ENCODE peak calls at places on chromosome 17, in six cellular contexts. One of them, this sample, is unnamed. For H3K27me3, the result is how much of the 10 kb centered on the place peaks cover.

GRCh38 chr17:12958786-12959185 is 59.0 kb downstream of the ELAC2 start:
- DNase-seq in SK-N-SH: no peak
- DNase-seq in HCT116: no peak
- DNase-seq in GM12878: no peak
- DNase-seq in neuronal stem cell: no peak
- DNase-seq in fibroblast of lung: peak
- DNase-seq in this sample: no peak

GRCh38 chr17:45288825-45289224 is 26.9 kb upstream of the SPATA32 start:
- DNase-seq in SK-N-SH: no peak
- DNase-seq in fibroblast of lung: peak
- DNase-seq in GM12878: no peak
- DNase-seq in neuronal stem cell: no peak
- DNase-seq in HCT116: no peak
- DNase-seq in this sample: no peak

GRCh38 chr17:17416007-17416399 is 60.8 kb upstream of the MED9 start:
- DNase-seq in SK-N-SH: peak
- DNase-seq in fibroblast of lung: peak
- DNase-seq in neuronal stem cell: peak
- DNase-seq in GM12878: peak
- DNase-seq in HCT116: peak
- DNase-seq in this sample: no peak

GRCh38 chr17:39937462-39937861 is 9.9 kb downstream of the LRRC3C start:
- DNase-seq in GM12878: no peak
- DNase-seq in fibroblast of lung: no peak
- DNase-seq in HCT116: no peak
- DNase-seq in neuronal stem cell: no peak
- DNase-seq in SK-N-SH: no peak
- DNase-seq in this sample: no peak

GRCh38 chr17:76065754-76066153 is 6.6 kb downstream of the SRP68 start:
- DNase-seq in SK-N-SH: no peak
- DNase-seq in neuronal stem cell: no peak
- DNase-seq in GM12878: no peak
- DNase-seq in fibroblast of lung: no peak
- DNase-seq in HCT116: no peak
- DNase-seq in this sample: no peak

GRCh38 chr17:76547183-76547641 is 7.4 kb downstream of the PRCD start:
- DNase-seq in GM12878: no peak
- DNase-seq in SK-N-SH: peak
- DNase-seq in fibroblast of lung: peak
- DNase-seq in neuronal stem cell: peak
- DNase-seq in HCT116: no peak
- DNase-seq in this sample: no peak

GRCh38 chr17:67575325-67575724 is 142.4 kb upstream of the NOL11 start:
- DNase-seq in SK-N-SH: no peak
- DNase-seq in fibroblast of lung: no peak
- DNase-seq in neuronal stem cell: no peak
- DNase-seq in GM12878: peak
- DNase-seq in HCT116: no peak
- DNase-seq in this sample: no peak

GRCh38 chr17:16353702-16354174 is 469 bp upstream of the CENPV start:
- DNase-seq in HCT116: no peak
- DNase-seq in SK-N-SH: no peak
- DNase-seq in fibroblast of lung: no peak
- DNase-seq in neuronal stem cell: no peak
- DNase-seq in GM12878: no peak
- DNase-seq in this sample: no peak

GRCh38 chr17:29179232-29180036 is 764 bp downstream of the MYO18A start:
- DNase-seq in neuronal stem cell: peak
- DNase-seq in fibroblast of lung: no peak
- DNase-seq in HCT116: no peak
- DNase-seq in SK-N-SH: peak
- DNase-seq in GM12878: no peak
- DNase-seq in this sample: peak

GRCh38 chr17:41797377-41797776 is 10.9 kb upstream of the JUP start:
- DNase-seq in SK-N-SH: no peak
- DNase-seq in neuronal stem cell: no peak
- DNase-seq in HCT116: no peak
- DNase-seq in fibroblast of lung: no peak
- DNase-seq in GM12878: no peak
- DNase-seq in this sample: no peak

GRCh38 chr17:17179371-17179827 is 26.7 kb downstream of the PLD6 start:
- DNase-seq in HCT116: no peak
- DNase-seq in fibroblast of lung: peak
- DNase-seq in GM12878: peak
- DNase-seq in neuronal stem cell: no peak
- DNase-seq in SK-N-SH: no peak
- DNase-seq in this sample: no peak

GRCh38 chr17:19244357-19244756 is 7.2 kb downstream of the EPN2 start:
- DNase-seq in fibroblast of lung: no peak
- DNase-seq in neuronal stem cell: no peak
- DNase-seq in GM12878: no peak
- DNase-seq in SK-N-SH: no peak
- DNase-seq in HCT116: no peak
- DNase-seq in this sample: no peak

GRCh38 chr17:45428050-45428953 is 4.4 kb downstream of the ARHGAP27 start:
- DNase-seq in fibroblast of lung: peak
- DNase-seq in GM12878: no peak
- DNase-seq in neuronal stem cell: no peak
- DNase-seq in SK-N-SH: peak
- DNase-seq in HCT116: peak
- DNase-seq in this sample: no peak

GRCh38 chr17:37110012-37110701 is 161.4 kb downstream of the AATF start:
- DNase-seq in SK-N-SH: peak
- DNase-seq in GM12878: no peak
- DNase-seq in HCT116: no peak
- DNase-seq in fibroblast of lung: no peak
- DNase-seq in neuronal stem cell: no peak
- DNase-seq in this sample: no peak

GRCh38 chr17:61335105-61335844 is 64.4 kb upstream of the TBX2 start:
- DNase-seq in GM12878: no peak
- DNase-seq in HCT116: no peak
- DNase-seq in neuronal stem cell: no peak
- DNase-seq in SK-N-SH: no peak
- DNase-seq in fibroblast of lung: peak
- DNase-seq in this sample: no peak

GRCh38 chr17:77445908-77446535 is 305.3 kb downstream of the SEC14L1 start:
- DNase-seq in fibroblast of lung: peak
- DNase-seq in SK-N-SH: no peak
- DNase-seq in GM12878: no peak
- DNase-seq in HCT116: no peak
- DNase-seq in neuronal stem cell: no peak
- DNase-seq in this sample: no peak

GRCh38 chr17:43832168-43832975 is 574 bp downstream of the MPP3 start:
- DNase-seq in neuronal stem cell: no peak
- DNase-seq in SK-N-SH: peak
- DNase-seq in fibroblast of lung: peak
- DNase-seq in HCT116: no peak
- DNase-seq in GM12878: no peak
- DNase-seq in this sample: no peak

GRCh38 chr17:75468311-75468754 is 11.9 kb downstream of the TMEM94 start:
- DNase-seq in GM12878: no peak
- DNase-seq in HCT116: no peak
- DNase-seq in SK-N-SH: no peak
- DNase-seq in neuronal stem cell: no peak
- DNase-seq in fibroblast of lung: peak
- DNase-seq in this sample: no peak

GRCh38 chr17:29590979-29591736 is 1.7 kb upstream of the GIT1 start:
- DNase-seq in SK-N-SH: peak
- DNase-seq in fibroblast of lung: peak
- DNase-seq in neuronal stem cell: no peak
- DNase-seq in GM12878: no peak
- DNase-seq in HCT116: peak
- DNase-seq in this sample: no peak

GRCh38 chr17:43917348-43918025 is 10.2 kb upstream of the MPP2 start:
- DNase-seq in neuronal stem cell: no peak
- DNase-seq in GM12878: no peak
- DNase-seq in HCT116: no peak
- DNase-seq in SK-N-SH: no peak
- DNase-seq in fibroblast of lung: peak
- DNase-seq in this sample: no peak

GRCh38 chr17:44598932-44599297 is 41.6 kb downstream of the FZD2 start:
- DNase-seq in neuronal stem cell: no peak
- DNase-seq in HCT116: no peak
- DNase-seq in fibroblast of lung: no peak
- DNase-seq in GM12878: no peak
- DNase-seq in SK-N-SH: no peak
- DNase-seq in this sample: no peak

GRCh38 chr17:13598353-13599167 is 3.2 kb downstream of the HS3ST3A1 start:
- DNase-seq in SK-N-SH: no peak
- DNase-seq in GM12878: no peak
- DNase-seq in HCT116: no peak
- DNase-seq in neuronal stem cell: no peak
- DNase-seq in fibroblast of lung: no peak
- DNase-seq in this sample: no peak

GRCh38 chr17:75636381-75637142 is 3.3 kb downstream of the SMIM5 start:
- DNase-seq in fibroblast of lung: no peak
- DNase-seq in HCT116: no peak
- DNase-seq in neuronal stem cell: no peak
- DNase-seq in GM12878: no peak
- DNase-seq in SK-N-SH: no peak
- DNase-seq in this sample: no peak

GRCh38 chr17:27296427-27296979 is 2.6 kb downstream of the WSB1 start:
- DNase-seq in SK-N-SH: no peak
- DNase-seq in HCT116: no peak
- DNase-seq in fibroblast of lung: peak
- DNase-seq in neuronal stem cell: no peak
- DNase-seq in GM12878: no peak
- DNase-seq in this sample: no peak

GRCh38 chr17:3867106-3867505 is 21.1 kb upstream of the NCBP3 start:
- DNase-seq in fibroblast of lung: no peak
- DNase-seq in GM12878: no peak
- DNase-seq in neuronal stem cell: no peak
- DNase-seq in SK-N-SH: no peak
- DNase-seq in HCT116: no peak
- DNase-seq in this sample: no peak

GRCh38 chr17:19021622-19022083 is 17.1 kb upstream of the FAM83G start:
- DNase-seq in fibroblast of lung: no peak
- DNase-seq in SK-N-SH: no peak
- DNase-seq in HCT116: no peak
- DNase-seq in GM12878: no peak
- DNase-seq in neuronal stem cell: no peak
- DNase-seq in this sample: no peak

GRCh38 chr17:975321-975982 is 4.1 kb downstream of the NXN start:
- DNase-seq in HCT116: no peak
- DNase-seq in SK-N-SH: peak
- DNase-seq in fibroblast of lung: peak
- DNase-seq in GM12878: no peak
- DNase-seq in neuronal stem cell: no peak
- DNase-seq in this sample: no peak
- H2AFZ ChIP-seq in HCT116: no peak
- H2AFZ ChIP-seq in SK-N-SH: no peak
- H2AFZ ChIP-seq in fibroblast of lung: no peak
- H2AFZ ChIP-seq in GM12878: no peak
- H2AFZ ChIP-seq in neuronal stem cell: no peak
- H2AFZ ChIP-seq in this sample: no peak

GRCh38 chr17:49973271-49973615 is 4.3 kb downstream of the DLX4 start:
- DNase-seq in GM12878: no peak
- DNase-seq in fibroblast of lung: no peak
- DNase-seq in SK-N-SH: no peak
- DNase-seq in neuronal stem cell: no peak
- DNase-seq in HCT116: no peak
- DNase-seq in this sample: no peak

GRCh38 chr17:49970498-49970897 is 1.5 kb downstream of the DLX4 start:
- DNase-seq in SK-N-SH: no peak
- DNase-seq in fibroblast of lung: no peak
- DNase-seq in GM12878: no peak
- DNase-seq in HCT116: no peak
- DNase-seq in neuronal stem cell: no peak
- DNase-seq in this sample: no peak

GRCh38 chr17:49971199-49971847 is 2.3 kb downstream of the DLX4 start:
- DNase-seq in GM12878: no peak
- DNase-seq in neuronal stem cell: no peak
- DNase-seq in SK-N-SH: no peak
- DNase-seq in fibroblast of lung: no peak
- DNase-seq in HCT116: no peak
- DNase-seq in this sample: no peak

GRCh38 chr17:49971848-49972485 is 3.0 kb downstream of the DLX4 start:
- DNase-seq in neuronal stem cell: no peak
- DNase-seq in SK-N-SH: peak
- DNase-seq in GM12878: no peak
- DNase-seq in fibroblast of lung: no peak
- DNase-seq in HCT116: no peak
- DNase-seq in this sample: no peak

GRCh38 chr17:49972486-49973270 is 3.7 kb downstream of the DLX4 start:
- DNase-seq in fibroblast of lung: no peak
- DNase-seq in neuronal stem cell: no peak
- DNase-seq in GM12878: no peak
- DNase-seq in HCT116: no peak
- DNase-seq in SK-N-SH: no peak
- DNase-seq in this sample: no peak
- H3K27me3 ChIP-seq in fibroblast of lung: half or more
- H3K27me3 ChIP-seq in neuronal stem cell: under half
- H3K27me3 ChIP-seq in GM12878: under half
- H3K27me3 ChIP-seq in HCT116: under half
- H3K27me3 ChIP-seq in SK-N-SH: half or more
- H3K27me3 ChIP-seq in this sample: half or more

GRCh38 chr17:82228278-82228841 is 482 bp upstream of the SLC16A3 start:
- DNase-seq in fibroblast of lung: no peak
- DNase-seq in neuronal stem cell: no peak
- DNase-seq in GM12878: no peak
- DNase-seq in HCT116: no peak
- DNase-seq in SK-N-SH: no peak
- DNase-seq in this sample: no peak
- H2AFZ ChIP-seq in fibroblast of lung: no peak
- H2AFZ ChIP-seq in neuronal stem cell: peak
- H2AFZ ChIP-seq in GM12878: peak
- H2AFZ ChIP-seq in HCT116: no peak
- H2AFZ ChIP-seq in SK-N-SH: peak
- H2AFZ ChIP-seq in this sample: peak

GRCh38 chr17:64095144-64095882 is 34.6 kb downstream of the ERN1 start:
- DNase-seq in HCT116: peak
- DNase-seq in GM12878: no peak
- DNase-seq in SK-N-SH: no peak
- DNase-seq in fibroblast of lung: no peak
- DNase-seq in neuronal stem cell: no peak
- DNase-seq in this sample: peak
- H3K27me3 ChIP-seq in HCT116: under half
- H3K27me3 ChIP-seq in GM12878: under half
- H3K27me3 ChIP-seq in SK-N-SH: under half
- H3K27me3 ChIP-seq in fibroblast of lung: under half
- H3K27me3 ChIP-seq in neuronal stem cell: under half
- H3K27me3 ChIP-seq in this sample: under half

GRCh38 chr17:48723555-48724239 is 712 bp downstream of the PRAC2 start:
- DNase-seq in neuronal stem cell: no peak
- DNase-seq in SK-N-SH: no peak
- DNase-seq in GM12878: no peak
- DNase-seq in HCT116: no peak
- DNase-seq in fibroblast of lung: no peak
- DNase-seq in this sample: no peak
- H2AFZ ChIP-seq in neuronal stem cell: peak
- H2AFZ ChIP-seq in SK-N-SH: no peak
- H2AFZ ChIP-seq in GM12878: no peak
- H2AFZ ChIP-seq in HCT116: no peak
- H2AFZ ChIP-seq in fibroblast of lung: no peak
- H2AFZ ChIP-seq in this sample: no peak

GRCh38 chr17:8060274-8060673 is 21.4 kb downstream of the ALOX15B start:
- DNase-seq in SK-N-SH: peak
- DNase-seq in fibroblast of lung: peak
- DNase-seq in neuronal stem cell: peak
- DNase-seq in GM12878: peak
- DNase-seq in HCT116: peak
- DNase-seq in this sample: no peak
- H3K27me3 ChIP-seq in SK-N-SH: half or more
- H3K27me3 ChIP-seq in fibroblast of lung: half or more
- H3K27me3 ChIP-seq in neuronal stem cell: under half
- H3K27me3 ChIP-seq in GM12878: under half
- H3K27me3 ChIP-seq in HCT116: under half
- H3K27me3 ChIP-seq in this sample: under half